ENCODE peak calls at places on chromosomes 1 and 21, in five cellular contexts. E is Peyer's patch; C is SK-N-SH; S is upper lobe of right lung; N is CD8-positive, alpha-beta T cell. R is an unnamed sample.

GRCh38 chr21:37503848-37504467 is 137.4 kb downstream of the DYRK1A start:
- DNase-seq in S (no peak), C (no peak), E (no peak), N (no peak), R (no peak)

GRCh38 chr1:12620142-12620865 is 2.3 kb upstream of the DHRS3 start:
- DNase-seq in C (no peak), N (peak; percentile 15), S (no peak), E (no peak), R (no peak)

GRCh38 chr21:38470762-38471161 is 27.5 kb downstream of the ERG start:
- DNase-seq in C (no peak), S (no peak), E (no peak), N (no peak), R (no peak)

GRCh38 chr1:17210176-17210575 is 5.2 kb downstream of the PADI1 start:
- DNase-seq in N (no peak), C (no peak), S (no peak), E (no peak), R (no peak)

GRCh38 chr1:224435318-224435763 is 744 bp upstream of the WDR26 start:
- DNase-seq in S (no peak), N (peak; percentile 14), C (no peak), E (no peak), R (no peak)

GRCh38 chr1:12356004-12356890 is 126.4 kb downstream of the VPS13D start:
- DNase-seq in N (no peak), E (no peak), C (no peak), S (no peak), R (no peak)

GRCh38 chr1:20787100-20787774 is at the start of gene HP1BP3:
- DNase-seq in N (peak; percentile 85), C (peak; percentile 93), S (peak; percentile 92), E (peak; percentile 90), R (peak; percentile 86)

GRCh38 chr1:114206392-114206791 is 52.7 kb upstream of the SYT6 start:
- DNase-seq in C (no peak), N (no peak), E (no peak), S (no peak), R (no peak)

GRCh38 chr1:246724001-246724724 is at the start of gene SCCPDH:
- DNase-seq in C (peak; percentile 96), S (peak; percentile 91), E (peak; percentile 81), N (peak; percentile 70), R (peak; percentile 88)

GRCh38 chr1:235079443-235079967 is 49.1 kb downstream of the TOMM20 start:
- DNase-seq in C (no peak), S (peak; percentile 90), E (peak; percentile 92), N (no peak), R (peak; percentile 82)

GRCh38 chr1:200302893-200303250 is 107.0 kb downstream of the ZNF281 start:
- DNase-seq in N (no peak), S (no peak), E (no peak), C (peak; percentile 22), R (no peak)

GRCh38 chr1:166036092-166036491 is 130.7 kb downstream of the FAM78B start:
- DNase-seq in S (no peak), C (no peak), N (no peak), E (no peak), R (no peak)

GRCh38 chr1:166029196-166029965 is 137.4 kb downstream of the FAM78B start:
- DNase-seq in C (no peak), E (no peak), S (no peak), N (no peak), R (no peak)

GRCh38 chr1:166026561-166026960 is 140.2 kb downstream of the FAM78B start:
- DNase-seq in E (no peak), N (no peak), C (no peak), S (no peak), R (no peak)

GRCh38 chr1:166032901-166033371 is 133.9 kb downstream of the FAM78B start:
- DNase-seq in N (no peak), C (no peak), E (no peak), S (no peak), R (no peak)

GRCh38 chr1:166032163-166032562 is 134.6 kb downstream of the FAM78B start:
- DNase-seq in C (no peak), E (no peak), S (no peak), N (no peak), R (no peak)
- H3K27me3 ChIP-seq in C (no peaks in the 10 kb centered on the region), E (no peaks in the 10 kb centered on the region), S (no peaks in the 10 kb centered on the region), N (no peaks in the 10 kb centered on the region), R (no peaks in the 10 kb centered on the region)

GRCh38 chr1:15884477-15884876 is 37.0 kb downstream of the SPEN start:
- DNase-seq in C (no peak), S (no peak), N (no peak), E (no peak), R (no peak)
- H3K36me3 ChIP-seq in C (peaks cover 12% of the 10 kb centered on the region), S (no peaks in the 10 kb centered on the region), N (no peaks in the 10 kb centered on the region), E (no peaks in the 10 kb centered on the region), R (no peaks in the 10 kb centered on the region)

DNA sequence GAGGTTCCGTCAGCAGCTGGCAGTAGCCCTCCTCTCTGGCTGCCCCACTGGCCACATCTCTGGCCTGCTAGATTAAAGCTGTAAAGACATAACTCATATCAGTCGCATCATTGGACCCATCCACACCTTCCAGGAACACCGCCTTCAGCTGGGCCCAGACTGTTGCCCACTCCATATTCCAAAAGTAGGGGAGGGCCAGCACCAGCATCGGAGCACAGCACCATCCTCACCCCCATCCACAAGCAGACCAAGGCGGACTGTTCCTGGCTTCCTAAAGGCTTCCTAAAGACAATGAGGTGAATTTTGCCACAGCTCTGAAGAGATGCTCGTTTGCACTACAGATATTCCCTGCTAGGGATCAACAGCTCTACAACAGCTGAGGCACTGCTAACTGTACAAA is 3.5 kb downstream of the SHISA4 start:
- DNase-seq in S (no peak), C (no peak), E (no peak), N (no peak), R (no peak)
- H3K27me3 ChIP-seq in S (peaks cover 5% of the 10 kb centered on the region), C (no peaks in the 10 kb centered on the region), E (peaks cover 4% of the 10 kb centered on the region), N (peaks cover 12% of the 10 kb centered on the region), R (peaks cover 5% of the 10 kb centered on the region)

GRCh38 chr1:32797456-32797855 is 19.7 kb downstream of the YARS1 start:
- DNase-seq in C (no peak), N (no peak), E (no peak), S (no peak), R (no peak)

GRCh38 chr1:32786856-32787255 is 30.3 kb downstream of the YARS1 start:
- DNase-seq in S (no peak), N (no peak), E (no peak), C (no peak), R (no peak)

DNA sequence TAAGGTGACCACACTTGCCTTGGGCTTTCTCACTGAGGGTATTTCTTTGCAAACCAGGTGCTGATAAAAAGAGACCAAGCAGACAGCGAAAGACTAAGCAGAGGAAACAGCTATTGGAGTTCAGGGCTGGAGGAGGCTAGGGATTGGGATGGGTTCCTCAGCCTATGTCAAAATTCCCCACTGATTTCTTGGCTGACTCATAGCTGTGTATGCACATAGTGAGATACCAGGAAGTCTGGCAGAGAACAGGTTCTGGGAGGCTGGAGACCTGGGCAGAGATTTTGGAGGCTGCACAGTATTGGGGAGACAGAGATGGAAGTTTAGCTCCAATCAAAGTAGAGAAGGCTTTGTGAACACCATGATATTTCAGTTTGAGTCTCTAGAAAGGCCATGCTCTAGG is 25.3 kb downstream of the YARS1 start:
- DNase-seq in E (no peak), N (no peak), C (no peak), S (no peak), R (no peak)
- H3K36me3 ChIP-seq in E (no peaks in the 10 kb centered on the region), N (peaks cover 3% of the 10 kb centered on the region), C (peaks cover 77% of the 10 kb centered on the region), S (peaks cover 84% of the 10 kb centered on the region), R (peaks cover 12% of the 10 kb centered on the region)